ENCODE peak calls at places on chromosomes 3 and 15, in ten cellular contexts. V is HFFc6, N is BJ, O is MM.1S, U is stomach, Z is dorsolateral prefrontal cortex, B is GM06990, X is gastrocnemius medialis, A is heart left ventricle, W is cardiac muscle cell. R is an unnamed sample.

GRCh38 chr3:120153294-120153693 is 59.0 kb upstream of the GSK3B start:
- DNase-seq in V (peak), N (peak), O (no peak), U (no peak), Z (no peak), B (no peak), X (no peak), A (no peak), W (peak), R (no peak)

GRCh38 chr3:77254967-77255831 is 215.3 kb downstream of the ROBO2 start:
- DNase-seq in V (peak), N (no peak), O (peak), U (peak), Z (no peak), B (no peak), X (no peak), A (no peak), W (peak), R (peak)

GRCh38 chr15:89379423-89379735 is 44.8 kb upstream of the POLG start:
- DNase-seq in V (no peak), N (no peak), O (no peak), U (no peak), Z (no peak), B (no peak), X (no peak), A (no peak), W (no peak), R (no peak)

GRCh38 chr3:58497074-58497473 is 5.2 kb downstream of the KCTD6 start:
- DNase-seq in V (no peak), N (no peak), O (no peak), U (no peak), Z (no peak), B (no peak), X (no peak), A (no peak), W (no peak), R (no peak)

GRCh38 chr3:79203144-79203519 is 564.7 kb downstream of the ROBO1 start:
- DNase-seq in V (no peak), N (no peak), O (no peak), U (no peak), Z (no peak), B (no peak), X (no peak), A (no peak), W (no peak), R (no peak)

GRCh38 chr15:89247441-89247840 is 3.7 kb downstream of the FANCI start:
- DNase-seq in V (no peak), N (no peak), O (no peak), U (no peak), Z (no peak), B (no peak), X (no peak), A (no peak), W (peak), R (no peak)

GRCh38 chr15:61888074-61888780 is 172.0 kb downstream of the VPS13C start:
- DNase-seq in V (no peak), N (no peak), O (no peak), U (no peak), Z (no peak), B (no peak), X (no peak), A (no peak), W (peak), R (no peak)

GRCh38 chr3:95228416-95228815 is 1165.6 kb downstream of the NSUN3 start:
- DNase-seq in V (no peak), N (no peak), O (no peak), U (no peak), Z (no peak), B (no peak), X (no peak), A (no peak), W (no peak), R (no peak)

GRCh38 chr3:4782095-4782494 is 197.1 kb upstream of the BHLHE40 start:
- DNase-seq in V (no peak), N (no peak), O (no peak), U (no peak), Z (no peak), B (no peak), X (no peak), A (no peak), W (peak), R (no peak)

GRCh38 chr3:14561051-14561634 is 21.0 kb upstream of the GRIP2 start:
- DNase-seq in V (peak), N (no peak), O (no peak), U (no peak), Z (no peak), B (no peak), X (no peak), A (no peak), W (peak), R (no peak)

GRCh38 chr3:189826566-189826965 is 195.4 kb downstream of the TP63 start:
- DNase-seq in V (no peak), N (no peak), O (no peak), U (no peak), Z (no peak), B (no peak), X (no peak), A (no peak), W (no peak), R (no peak)

GRCh38 chr15:33022629-33023028 is 171.9 kb downstream of the FMN1 start:
- DNase-seq in V (peak), N (no peak), O (no peak), U (peak), Z (no peak), B (no peak), X (peak), A (peak), W (peak), R (peak)

GRCh38 chr3:112744825-112745566 is 101.7 kb downstream of the CD200R1L start:
- DNase-seq in V (no peak), N (no peak), O (peak), U (no peak), Z (no peak), B (no peak), X (no peak), A (peak), W (peak), R (no peak)

GRCh38 chr15:56040081-56041035 is 46.9 kb upstream of the NEDD4 start:
- DNase-seq in V (peak), N (peak), O (no peak), U (peak), Z (no peak), B (no peak), X (peak), A (peak), W (peak), R (peak)

GRCh38 chr15:67085237-67085817 is 19.9 kb downstream of the SMAD3 start:
- DNase-seq in V (no peak), N (no peak), O (no peak), U (no peak), Z (no peak), B (peak), X (no peak), A (no peak), W (no peak), R (no peak)

GRCh38 chr3:111846717-111847116 is 12.3 kb upstream of the PHLDB2 start:
- DNase-seq in V (peak), N (peak), O (no peak), U (no peak), Z (no peak), B (no peak), X (no peak), A (no peak), W (peak), R (no peak)

GRCh38 chr3:156818890-156819289 is 7.3 kb upstream of the LEKR1 start:
- DNase-seq in V (peak), N (no peak), O (no peak), U (no peak), Z (no peak), B (no peak), X (no peak), A (no peak), W (peak), R (peak)

GRCh38 chr15:49620174-49620573 is 444 bp downstream of the FAM227B start:
- DNase-seq in V (no peak), N (no peak), O (peak), U (no peak), Z (no peak), B (no peak), X (no peak), A (no peak), W (peak), R (no peak)

GRCh38 chr3:113776564-113776963 is 29.7 kb downstream of the ATP6V1A start:
- DNase-seq in V (no peak), N (no peak), O (no peak), U (no peak), Z (no peak), B (no peak), X (no peak), A (no peak), W (no peak), R (no peak)

GRCh38 chr15:84741151-84741550 is 7.2 kb upstream of the ZNF592 start:
- DNase-seq in V (no peak), N (no peak), O (peak), U (no peak), Z (no peak), B (no peak), X (no peak), A (no peak), W (no peak), R (no peak)

GRCh38 chr3:36907911-36908646 is 36.8 kb downstream of the TRANK1 start:
- DNase-seq in V (peak), N (no peak), O (peak), U (peak), Z (no peak), B (peak), X (no peak), A (peak), W (peak), R (peak)

GRCh38 chr15:36161781-36162212 is 417.6 kb upstream of the CDIN1 start:
- DNase-seq in V (peak), N (peak), O (no peak), U (no peak), Z (no peak), B (no peak), X (peak), A (peak), W (peak), R (no peak)

GRCh38 chr15:74867562-74868458 is 5.4 kb downstream of the SCAMP2 start:
- DNase-seq in V (no peak), N (no peak), O (no peak), U (peak), Z (no peak), B (no peak), X (no peak), A (no peak), W (no peak), R (peak)

GRCh38 chr15:40539030-40539429 is 25.8 kb downstream of the CCDC32 start:
- DNase-seq in V (no peak), N (no peak), O (no peak), U (no peak), Z (no peak), B (no peak), X (no peak), A (no peak), W (no peak), R (no peak)

GRCh38 chr3:25462495-25462894 is 34.4 kb downstream of the RARB start:
- DNase-seq in V (no peak), N (no peak), O (peak), U (no peak), Z (no peak), B (no peak), X (no peak), A (no peak), W (no peak), R (no peak)

GRCh38 chr3:115071611-115072010 is 75.5 kb downstream of the ZBTB20 start:
- DNase-seq in V (peak), N (peak), O (no peak), U (no peak), Z (peak), B (no peak), X (no peak), A (peak), W (no peak), R (no peak)

GRCh38 chr3:79161941-79162340 is 605.9 kb downstream of the ROBO1 start:
- DNase-seq in V (peak), N (peak), O (no peak), U (no peak), Z (no peak), B (no peak), X (no peak), A (no peak), W (peak), R (no peak)

GRCh38 chr3:175343946-175344345 is 484.8 kb downstream of the NAALADL2 start:
- DNase-seq in V (no peak), N (no peak), O (no peak), U (no peak), Z (no peak), B (no peak), X (no peak), A (no peak), W (no peak), R (no peak)

GRCh38 chr3:180277036-180277435 is 240.3 kb upstream of the PEX5L start:
- DNase-seq in V (peak), N (no peak), O (no peak), U (no peak), Z (no peak), B (no peak), X (no peak), A (no peak), W (no peak), R (peak)

GRCh38 chr3:124032351-124032880 is 40.5 kb upstream of the ROPN1 start:
- DNase-seq in V (no peak), N (no peak), O (no peak), U (no peak), Z (peak), B (no peak), X (peak), A (peak), W (peak), R (no peak)

GRCh38 chr15:52247481-52247880 is 48.1 kb downstream of the MYO5C start:
- DNase-seq in V (no peak), N (no peak), O (no peak), U (no peak), Z (no peak), B (no peak), X (no peak), A (no peak), W (no peak), R (no peak)

DNA sequence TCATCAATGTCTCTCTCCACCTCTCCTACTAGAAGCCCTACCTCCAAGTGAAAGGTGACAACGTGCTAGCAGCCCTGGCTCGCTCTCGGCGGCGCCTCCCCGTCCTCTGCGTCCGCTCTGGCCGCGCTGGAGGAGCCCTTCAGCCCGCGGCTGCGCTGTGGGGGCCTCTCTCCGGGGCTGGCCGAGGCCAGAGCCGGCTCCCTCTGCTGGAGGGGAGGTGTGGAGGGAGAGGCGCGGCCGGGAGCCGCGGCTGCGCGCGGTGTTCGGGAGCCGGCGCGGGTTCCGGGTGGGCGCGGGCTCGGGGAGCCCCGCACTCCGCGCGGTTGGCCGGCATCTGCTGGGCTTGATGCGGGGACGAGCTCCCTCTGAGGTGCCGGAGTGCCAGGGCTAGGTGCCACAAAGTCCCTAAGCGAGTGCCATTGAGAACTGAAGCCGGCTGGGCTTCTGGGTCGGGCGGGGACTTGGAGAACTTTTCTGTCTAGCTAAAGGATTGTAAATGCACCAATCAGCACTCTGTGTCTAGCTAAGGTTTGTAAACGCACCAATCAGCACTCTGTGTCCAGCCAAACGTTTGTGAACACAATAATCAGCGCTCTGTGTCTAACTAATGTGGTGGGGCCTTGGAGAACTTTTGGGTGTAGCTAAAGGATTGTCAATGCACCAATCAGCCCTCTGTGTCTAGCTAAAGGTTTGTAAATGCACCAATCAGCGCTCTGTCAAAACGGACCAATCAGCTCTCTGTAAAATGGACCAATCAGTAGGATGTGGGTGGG is 84.8 kb upstream of the ARRDC4 start:
- DNase-seq in V (no peak), N (no peak), O (no peak), U (no peak), Z (no peak), B (no peak), X (no peak), A (peak), W (no peak), R (peak)
- TF ChIP-seq CTCF in V (no peak), N (no peak), O (no peak), U (no peak), Z (no peak), B (no peak), X (no peak), A (peak), W (no peak), R (peak)

DNA sequence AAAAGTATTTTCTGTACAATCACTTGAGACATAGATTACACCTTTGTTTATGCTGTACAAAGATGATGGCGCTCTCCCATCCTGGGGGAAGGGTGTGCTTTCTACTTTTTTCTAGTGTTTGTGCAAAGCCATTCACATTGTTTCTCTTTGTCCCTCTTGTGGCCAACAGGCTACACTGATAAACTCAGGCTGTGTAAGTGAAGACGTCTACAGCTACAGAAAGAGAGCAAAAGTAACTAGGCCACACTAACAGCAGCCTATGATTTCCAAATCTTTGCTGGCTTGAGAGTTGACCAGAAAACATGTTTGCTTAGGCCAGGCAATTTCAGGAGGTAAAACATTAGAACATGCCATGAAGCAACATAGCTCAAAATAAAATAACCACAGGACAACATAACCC is 75.1 kb downstream of the FOXB1 start:
- DNase-seq in V (no peak), N (no peak), O (no peak), U (no peak), Z (no peak), B (peak), X (no peak), A (no peak), W (peak), R (peak)
- TF ChIP-seq CTCF in V (peak), N (peak), O (peak), U (no peak), Z (no peak), B (peak), X (no peak), A (no peak), W (peak), R (peak)

DNA sequence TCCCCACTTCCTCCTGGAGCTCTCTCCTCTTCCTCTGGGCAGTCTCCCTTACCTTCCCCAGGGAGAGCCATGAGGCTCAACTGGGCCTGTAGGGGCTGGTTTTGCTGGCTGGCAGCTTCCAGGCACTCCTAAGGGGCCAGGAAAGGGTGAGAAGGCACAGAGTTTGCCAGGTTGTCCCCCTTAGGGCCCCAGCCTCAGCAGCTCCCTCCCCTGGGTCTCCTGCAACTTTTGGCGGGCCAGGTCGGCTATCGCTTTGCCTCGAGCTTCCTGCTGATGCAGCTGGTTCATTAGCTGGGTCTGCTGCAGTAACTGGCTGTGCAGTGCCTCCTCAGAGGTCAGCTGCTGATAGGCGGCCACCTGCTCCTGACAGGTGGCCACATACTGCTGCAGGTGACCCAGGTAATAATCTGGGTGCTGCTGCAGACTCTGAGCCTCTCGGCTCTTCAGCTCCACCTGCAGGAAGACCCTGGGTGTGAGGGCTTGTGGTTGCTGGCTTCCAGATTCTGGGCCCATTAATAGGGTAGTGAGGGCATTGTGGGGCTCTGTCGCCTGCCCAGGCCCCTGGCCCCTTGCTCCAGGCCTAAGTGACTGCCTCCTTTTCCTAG is 29.7 kb upstream of the OR4F6 start:
- DNase-seq in V (no peak), N (no peak), O (peak), U (no peak), Z (no peak), B (no peak), X (no peak), A (no peak), W (no peak), R (peak)
- TF ChIP-seq CTCF in V (peak), N (peak), O (peak), U (no peak), Z (no peak), B (peak), X (no peak), A (no peak), W (peak), R (peak)

GRCh38 chr15:77654975-77655374 is 22.3 kb upstream of the LINGO1 start:
- DNase-seq in V (no peak), N (no peak), O (no peak), U (no peak), Z (no peak), B (no peak), X (no peak), A (no peak), W (no peak), R (peak)
- TF ChIP-seq CTCF in V (peak), N (peak), O (peak), U (no peak), Z (no peak), B (peak), X (no peak), A (peak), W (peak), R (peak)

GRCh38 chr15:25439456-25439836 is 622 bp upstream of the UBE3A start:
- DNase-seq in V (no peak), N (no peak), O (peak), U (peak), Z (no peak), B (no peak), X (no peak), A (no peak), W (peak), R (no peak)

GRCh38 chr15:25437751-25438600 is 848 bp downstream of the UBE3A start:
- DNase-seq in V (peak), N (no peak), O (peak), U (peak), Z (peak), B (peak), X (peak), A (peak), W (peak), R (peak)

GRCh38 chr15:25436707-25437106 is 2.1 kb downstream of the UBE3A start:
- DNase-seq in V (no peak), N (no peak), O (no peak), U (no peak), Z (no peak), B (no peak), X (no peak), A (no peak), W (no peak), R (no peak)

GRCh38 chr15:25441111-25441510 is 2.3 kb upstream of the UBE3A start:
- DNase-seq in V (no peak), N (no peak), O (no peak), U (no peak), Z (no peak), B (no peak), X (no peak), A (no peak), W (no peak), R (no peak)

GRCh38 chr15:25438601-25439455 is at the start of gene UBE3A:
- DNase-seq in V (peak), N (peak), O (peak), U (peak), Z (peak), B (peak), X (peak), A (peak), W (peak), R (peak)
- TF ChIP-seq CTCF in V (peak), N (peak), O (no peak), U (peak), Z (peak), B (peak), X (peak), A (peak), W (peak), R (no peak)

GRCh38 chr3:59970796-59971195 is 921.0 kb upstream of the CFAP20DC start:
- DNase-seq in V (no peak), N (no peak), O (no peak), U (no peak), Z (no peak), B (no peak), X (no peak), A (no peak), W (no peak), R (no peak)

GRCh38 chr3:59968510-59968909 is 918.7 kb upstream of the CFAP20DC start:
- DNase-seq in V (no peak), N (no peak), O (no peak), U (no peak), Z (no peak), B (no peak), X (no peak), A (no peak), W (no peak), R (no peak)

GRCh38 chr3:59970384-59970783 is 920.6 kb upstream of the CFAP20DC start:
- DNase-seq in V (no peak), N (no peak), O (no peak), U (no peak), Z (no peak), B (no peak), X (no peak), A (no peak), W (no peak), R (no peak)
- TF ChIP-seq CTCF in V (no peak), N (no peak), O (no peak), U (no peak), Z (no peak), B (no peak), X (no peak), A (no peak), W (no peak), R (no peak)

GRCh38 chr3:183564046-183564445 is 8.5 kb upstream of the KLHL6 start:
- DNase-seq in V (no peak), N (no peak), O (no peak), U (no peak), Z (no peak), B (no peak), X (no peak), A (no peak), W (no peak), R (no peak)

GRCh38 chr3:183563686-183563941 is 8.1 kb upstream of the KLHL6 start:
- DNase-seq in V (no peak), N (no peak), O (no peak), U (no peak), Z (no peak), B (no peak), X (no peak), A (no peak), W (no peak), R (no peak)

GRCh38 chr3:183555541-183556081 is at the start of gene KLHL6:
- DNase-seq in V (no peak), N (no peak), O (peak), U (peak), Z (no peak), B (peak), X (no peak), A (peak), W (peak), R (no peak)

GRCh38 chr3:183560607-183561006 is 5.1 kb upstream of the KLHL6 start:
- DNase-seq in V (no peak), N (no peak), O (peak), U (no peak), Z (no peak), B (no peak), X (no peak), A (no peak), W (no peak), R (peak)
- TF ChIP-seq CTCF in V (peak), N (peak), O (peak), U (peak), Z (peak), B (peak), X (peak), A (peak), W (no peak), R (no peak)